ENCODE peak calls at places on chromosome 3, in eight cellular contexts. B, V, L, E, F, G, Z and D are unnamed samples.

GRCh38 chr3:14371573-14372474 is 30.6 kb upstream of the SLC6A6 start:
- DNase-seq in V (peak), G (peak), E (no peak), B (peak), Z (no peak), L (peak), F (peak), D (peak)

GRCh38 chr3:60277376-60277800 is 973.9 kb downstream of the FHIT start:
- DNase-seq in G (no peak), V (no peak), L (no peak), Z (no peak), B (no peak), F (no peak), E (no peak), D (no peak)

GRCh38 chr3:5112043-5112442 is 10.0 kb upstream of the ARL8B start:
- DNase-seq in F (no peak), G (no peak), B (no peak), V (no peak), E (no peak), Z (no peak), L (no peak), D (no peak)

GRCh38 chr3:48400824-48401433 is 28.9 kb downstream of the FBXW12 start:
- DNase-seq in Z (peak), G (peak), L (peak), E (peak), B (peak), F (peak), V (peak), D (peak)

GRCh38 chr3:115301364-115301860 is 154.3 kb upstream of the ZBTB20 start:
- DNase-seq in L (no peak), F (no peak), Z (no peak), G (no peak), E (no peak), B (no peak), V (no peak), D (no peak)

GRCh38 chr3:88668180-88668579 is 439.2 kb upstream of the EPHA3 start:
- DNase-seq in V (no peak), F (no peak), G (no peak), L (no peak), E (no peak), B (no peak), Z (no peak), D (no peak)

GRCh38 chr3:122992138-122992537 is 35.4 kb downstream of the SEMA5B start:
- DNase-seq in E (no peak), L (no peak), B (no peak), Z (no peak), V (no peak), G (no peak), F (no peak), D (no peak)

GRCh38 chr3:178389258-178389657 is 147.0 kb upstream of the KCNMB2 start:
- DNase-seq in Z (no peak), V (no peak), G (no peak), F (no peak), L (no peak), E (no peak), B (no peak), D (no peak)

GRCh38 chr3:168093790-168094189 is 1.9 kb downstream of the GOLIM4 start:
- DNase-seq in V (no peak), G (no peak), F (no peak), B (no peak), E (no peak), L (no peak), Z (no peak), D (no peak)

GRCh38 chr3:88231207-88231606 is 81.4 kb downstream of the C3orf38 start:
- DNase-seq in Z (no peak), G (no peak), B (no peak), L (no peak), V (peak), F (no peak), E (no peak), D (no peak)

GRCh38 chr3:33613041-33613440 is 105.0 kb downstream of the CLASP2 start:
- DNase-seq in B (no peak), Z (no peak), V (no peak), G (no peak), E (no peak), L (no peak), F (no peak), D (no peak)

GRCh38 chr3:187783098-187783497 is 37.8 kb upstream of the BCL6 start:
- DNase-seq in B (no peak), F (no peak), L (no peak), G (peak), V (peak), Z (no peak), E (no peak), D (no peak)

GRCh38 chr3:79846148-79846933 is 78.5 kb upstream of the ROBO1 start:
- DNase-seq in B (no peak), L (no peak), V (no peak), G (no peak), Z (no peak), E (no peak), F (no peak), D (no peak)

GRCh38 chr3:32276279-32276841 is 37.9 kb downstream of the CMTM8 start:
- DNase-seq in B (no peak), G (no peak), F (no peak), L (no peak), E (no peak), V (peak), Z (no peak), D (no peak)

GRCh38 chr3:36750737-36751136 is 13.6 kb downstream of the DCLK3 start:
- DNase-seq in G (no peak), V (no peak), Z (no peak), L (no peak), E (no peak), F (no peak), B (no peak), D (no peak)

GRCh38 chr3:154244644-154245043 is 79.6 kb downstream of the DHX36 start:
- DNase-seq in F (no peak), V (no peak), E (no peak), L (no peak), Z (no peak), B (no peak), G (no peak), D (no peak)

GRCh38 chr3:58164199-58164879 is 46.4 kb downstream of the DNASE1L3 start:
- DNase-seq in B (no peak), F (no peak), Z (no peak), G (no peak), L (peak), V (peak), E (no peak), D (peak)

GRCh38 chr3:13245579-13245978 is 172.3 kb upstream of the IQSEC1 start:
- DNase-seq in L (no peak), B (no peak), G (no peak), Z (no peak), F (no peak), V (no peak), E (no peak), D (no peak)

GRCh38 chr3:21839592-21839991 is 88.6 kb upstream of the ZNF385D start:
- DNase-seq in L (no peak), Z (no peak), B (no peak), G (peak), E (no peak), F (no peak), V (peak), D (no peak)